ENCODE peak calls at places on chromosomes 4 and X, in five cellular contexts. I, Z, O, B and T are unnamed samples.

GRCh38 chrX:108224727-108225455 is 133.3 kb downstream of the ATG4A start:
- DNase-seq in B (peak; percentile 88), I (no peak), O (peak; percentile 31), Z (no peak), T (peak; percentile 16)

GRCh38 chr4:123478859-123479345 is 82.3 kb downstream of the SPRY1 start:
- DNase-seq in O (peak; percentile 49), B (no peak), Z (no peak), I (no peak), T (no peak)

GRCh38 chrX:46665232-46666162 is 91.9 kb downstream of the CHST7 start:
- DNase-seq in Z (no peak), I (no peak), B (no peak), O (peak; percentile 17), T (no peak)

GRCh38 chr4:150581611-150582010 is 340 bp upstream of the MAB21L2 start:
- DNase-seq in O (peak; percentile 94), I (no peak), B (no peak), Z (no peak), T (no peak)

GRCh38 chr4:3852309-3852708 is 86.1 kb downstream of the ADRA2C start:
- DNase-seq in Z (no peak), B (no peak), O (no peak), I (no peak), T (no peak)

GRCh38 chr4:152328595-152328994 is 207.3 kb downstream of the FBXW7 start:
- DNase-seq in B (no peak), I (no peak), O (no peak), Z (no peak), T (no peak)

GRCh38 chrX:128816919-128817318 is 706.4 kb downstream of the SMARCA1 start:
- DNase-seq in B (peak; percentile 23), I (no peak), O (no peak), Z (no peak), T (no peak)

GRCh38 chr4:5638316-5638715 is 70.0 kb downstream of the EVC2 start:
- DNase-seq in O (peak; percentile 85), I (no peak), Z (no peak), B (no peak), T (no peak)

GRCh38 chrX:84336646-84337045 is 148.6 kb upstream of the RPS6KA6 start:
- DNase-seq in I (no peak), O (peak; percentile 20), Z (no peak), B (no peak), T (no peak)

GRCh38 chr4:105698607-105699006 is 9.9 kb downstream of the INTS12 start:
- DNase-seq in Z (no peak), O (no peak), I (no peak), B (no peak), T (no peak)

GRCh38 chrX:149517308-149517707 is 12.2 kb upstream of the IDS start:
- DNase-seq in Z (no peak), I (no peak), O (no peak), B (no peak), T (no peak)

GRCh38 chr4:88841635-88842034 is 144.0 kb upstream of the NAP1L5 start:
- DNase-seq in B (no peak), O (peak; percentile 65), Z (no peak), I (no peak), T (no peak)

GRCh38 chr4:7322166-7322991 is 112.4 kb downstream of the PSAPL1 start:
- DNase-seq in Z (no peak), O (no peak), B (no peak), I (no peak), T (no peak)

GRCh38 chr4:138804705-138805104 is 210.9 kb upstream of the NOCT start:
- DNase-seq in Z (no peak), B (no peak), O (peak; percentile 7), I (no peak), T (no peak)